ENCODE peak calls at places on chromosomes 11 and 22, in ten cellular contexts. U is M059J; X is MM.1S; Y is iris pigment epithelial cell; G is stomach; M is NCI-H2081 treated with DMSO at 0.1 percent for 48 hours; B is nephron progenitor cell; P is NCI-H345; I is pulmonary artery endothelial cell; C is activated CD8-positive, alpha-beta T cell treated with anti-CD3 and anti-CD28 coated beads for 36 hours. V is an unnamed sample.

GRCh38 chr11:14288189-14288935 is 70.6 kb downstream of the RRAS2 start:
- DNase-seq in U (peak; percentile 54), X (peak; percentile 85), Y (peak; percentile 91), G (no peak), M (no peak), B (no peak), P (no peak), I (no peak), C (no peak), V (no peak)

GRCh38 chr11:35363246-35364100 is 55.9 kb downstream of the SLC1A2 start:
- DNase-seq in U (no peak), X (no peak), Y (no peak), G (no peak), M (no peak), B (no peak), P (no peak), I (no peak), C (no peak), V (no peak)

GRCh38 chr22:43289976-43290663 is 53.1 kb downstream of the SCUBE1 start:
- DNase-seq in U (peak; percentile 60), X (no peak), Y (peak; percentile 30), G (no peak), M (no peak), B (no peak), P (peak; percentile 80), I (no peak), C (no peak), V (no peak)

GRCh38 chr11:34502949-34503348 is 10.6 kb downstream of the ELF5 start:
- DNase-seq in U (peak; percentile 68), X (no peak), Y (no peak), G (no peak), M (no peak), B (no peak), P (no peak), I (no peak), C (no peak), V (no peak)

GRCh38 chr11:15707194-15707593 is 592.5 kb downstream of the INSC start:
- DNase-seq in U (no peak), X (no peak), Y (no peak), G (no peak), M (no peak), B (no peak), P (no peak), I (no peak), C (no peak), V (no peak)

GRCh38 chr22:37973271-37974170 is 10.8 kb downstream of the SOX10 start:
- DNase-seq in U (no peak), X (no peak), Y (no peak), G (no peak), M (no peak), B (no peak), P (no peak), I (no peak), C (no peak), V (no peak)

GRCh38 chr11:113317297-113317696 is 2.9 kb downstream of the TTC12 start:
- DNase-seq in U (no peak), X (no peak), Y (no peak), G (no peak), M (no peak), B (no peak), P (peak; percentile 80), I (no peak), C (no peak), V (no peak)

GRCh38 chr11:2263724-2264360 is 6.5 kb downstream of the ASCL2 start:
- DNase-seq in U (no peak), X (no peak), Y (no peak), G (no peak), M (no peak), B (no peak), P (no peak), I (no peak), C (no peak), V (no peak)

GRCh38 chr22:33038131-33038772 is 19.9 kb downstream of the SYN3 start:
- DNase-seq in U (peak; percentile 48), X (no peak), Y (peak; percentile 10), G (no peak), M (no peak), B (no peak), P (no peak), I (no peak), C (no peak), V (no peak)

GRCh38 chr11:15577519-15577918 is 462.8 kb downstream of the INSC start:
- DNase-seq in U (no peak), X (no peak), Y (no peak), G (no peak), M (no peak), B (no peak), P (no peak), I (no peak), C (no peak), V (no peak)

GRCh38 chr11:36581536-36581935 is 12.8 kb upstream of the IFTAP start:
- DNase-seq in U (no peak), X (no peak), Y (no peak), G (no peak), M (no peak), B (no peak), P (no peak), I (no peak), C (no peak), V (no peak)

GRCh38 chr22:46062971-46063631 is 86.1 kb upstream of the WNT7B start:
- DNase-seq in U (no peak), X (no peak), Y (no peak), G (peak; percentile 19), M (no peak), B (no peak), P (no peak), I (no peak), C (no peak), V (no peak)

GRCh38 chr11:118918686-118919280 is 6.9 kb downstream of the BCL9L start:
- DNase-seq in U (peak; percentile 68), X (no peak), Y (peak; percentile 57), G (no peak), M (no peak), B (no peak), P (no peak), I (no peak), C (peak; percentile 55), V (no peak)

GRCh38 chr11:73267122-73267846 is 4.9 kb upstream of the P2RY6 start:
- DNase-seq in U (no peak), X (no peak), Y (no peak), G (peak; percentile 2), M (no peak), B (peak; percentile 0), P (no peak), I (no peak), C (no peak), V (no peak)

GRCh38 chr11:86741489-86742435 is 58.6 kb upstream of the PRSS23 start:
- DNase-seq in U (peak; percentile 93), X (no peak), Y (peak; percentile 93), G (no peak), M (no peak), B (no peak), P (no peak), I (no peak), C (no peak), V (no peak)

GRCh38 chr22:28244760-28245159 is 325.7 kb upstream of the PITPNB start:
- DNase-seq in U (no peak), X (no peak), Y (no peak), G (no peak), M (no peak), B (no peak), P (no peak), I (no peak), C (no peak), V (no peak)

GRCh38 chr11:56624661-56625110 is 10.0 kb upstream of the OR5M1 start:
- DNase-seq in U (peak; percentile 73), X (peak; percentile 39), Y (peak; percentile 51), G (no peak), M (no peak), B (no peak), P (no peak), I (no peak), C (peak; percentile 3), V (peak; percentile 27)